ENCODE peak calls at places on chromosomes 16 and 17, in eight cellular contexts. S is neural crest cell, M is fibroblast of pulmonary artery, W is H9, U is Calu3, V is glutamatergic neuron, L is heart right ventricle, T is endothelial cell. J is an unnamed sample.

GRCh38 chr17:64632606-64633005 is 29.5 kb downstream of the SMURF2 start:
- DNase-seq in M (peak; percentile 36), W (no peak), V (no peak), U (no peak), L (no peak), S (no peak), T (no peak), J (no peak)

GRCh38 chr16:6616746-6617145 is 715.9 kb upstream of the RBFOX1 start:
- DNase-seq in U (no peak), W (no peak), L (no peak), M (no peak), S (no peak), T (no peak), V (no peak), J (no peak)

GRCh38 chr16:11743308-11744074 is 834 bp upstream of the TXNDC11 start:
- DNase-seq in U (peak; percentile 37), V (no peak), M (peak; percentile 80), S (no peak), W (no peak), L (no peak), T (peak; percentile 4), J (no peak)

GRCh38 chr17:6110592-6110991 is 40.4 kb downstream of the WSCD1 start:
- DNase-seq in S (no peak), T (no peak), V (no peak), L (no peak), M (no peak), U (no peak), W (no peak), J (no peak)

GRCh38 chr17:58330997-58331814 is 2.6 kb upstream of the TSPOAP1 start:
- DNase-seq in M (no peak), W (peak; percentile 42), U (no peak), L (no peak), S (no peak), V (no peak), T (no peak), J (no peak)

GRCh38 chr16:67431805-67432476 is 1.0 kb downstream of the HSD11B2 start:
- DNase-seq in M (no peak), L (no peak), S (no peak), V (no peak), W (peak; percentile 74), U (no peak), T (no peak), J (peak; percentile 59)

GRCh38 chr16:2910441-2910840 is 1.3 kb upstream of the FLYWCH1 start:
- DNase-seq in U (no peak), V (no peak), T (no peak), S (no peak), W (no peak), L (no peak), M (no peak), J (no peak)

GRCh38 chr16:49427771-49428170 is 54.2 kb downstream of the C16orf78 start:
- DNase-seq in S (no peak), T (no peak), W (no peak), V (no peak), L (no peak), U (no peak), M (no peak), J (no peak)

GRCh38 chr17:40551874-40552768 is 13.2 kb downstream of the CCR7 start:
- DNase-seq in U (no peak), S (no peak), M (peak; percentile 86), W (peak; percentile 24), L (no peak), T (no peak), V (no peak), J (no peak)

GRCh38 chr17:49941427-49941826 is 27.6 kb upstream of the DLX4 start:
- DNase-seq in U (no peak), V (no peak), L (no peak), S (no peak), M (no peak), W (no peak), T (no peak), J (no peak)

GRCh38 chr16:85126731-85127662 is 14.7 kb upstream of the CIBAR2 start:
- DNase-seq in M (peak; percentile 92), W (no peak), L (no peak), V (peak; percentile 67), T (no peak), S (no peak), U (peak; percentile 30), J (peak; percentile 74)

GRCh38 chr16:2190659-2191445 is 5.6 kb downstream of the CASKIN1 start:
- DNase-seq in T (no peak), M (no peak), V (no peak), W (no peak), U (no peak), L (no peak), S (no peak), J (no peak)

GRCh38 chr17:81962499-81963441 is 1.8 kb upstream of the NOTUM start:
- DNase-seq in W (no peak), V (no peak), S (no peak), L (no peak), M (no peak), U (no peak), T (no peak), J (no peak)

GRCh38 chr17:59785091-59785799 is 77.8 kb downstream of the VMP1 start:
- DNase-seq in S (no peak), T (no peak), W (no peak), V (no peak), M (no peak), U (no peak), L (no peak), J (no peak)

GRCh38 chr16:15639061-15639568 is 3.8 kb downstream of the MARF1 start:
- DNase-seq in L (no peak), V (no peak), U (no peak), T (no peak), M (no peak), W (no peak), S (no peak), J (no peak)

GRCh38 chr16:73010150-73010676 is 37.7 kb downstream of the ZFHX3 start:
- DNase-seq in L (no peak), T (no peak), U (no peak), V (peak; percentile 55), W (no peak), M (no peak), S (no peak), J (no peak)

GRCh38 chr16:68091604-68092261 is 6.6 kb downstream of the NFATC3 start:
- DNase-seq in T (no peak), L (no peak), W (no peak), S (no peak), V (no peak), U (no peak), M (peak; percentile 78), J (no peak)

GRCh38 chr17:33647976-33648375 is 354.9 kb upstream of the ASIC2 start:
- DNase-seq in V (peak; percentile 39), M (peak; percentile 30), L (no peak), U (peak; percentile 11), T (peak; percentile 16), W (peak; percentile 51), S (peak; percentile 15), J (peak; percentile 23)
- TF ChIP-seq CTCF in V (peak; percentile 63), M (peak; percentile 47), L (peak; percentile 26), U (no peak), T (peak; percentile 40), W (peak; percentile 74), S (peak; percentile 74), J (peak; percentile 59)

DNA sequence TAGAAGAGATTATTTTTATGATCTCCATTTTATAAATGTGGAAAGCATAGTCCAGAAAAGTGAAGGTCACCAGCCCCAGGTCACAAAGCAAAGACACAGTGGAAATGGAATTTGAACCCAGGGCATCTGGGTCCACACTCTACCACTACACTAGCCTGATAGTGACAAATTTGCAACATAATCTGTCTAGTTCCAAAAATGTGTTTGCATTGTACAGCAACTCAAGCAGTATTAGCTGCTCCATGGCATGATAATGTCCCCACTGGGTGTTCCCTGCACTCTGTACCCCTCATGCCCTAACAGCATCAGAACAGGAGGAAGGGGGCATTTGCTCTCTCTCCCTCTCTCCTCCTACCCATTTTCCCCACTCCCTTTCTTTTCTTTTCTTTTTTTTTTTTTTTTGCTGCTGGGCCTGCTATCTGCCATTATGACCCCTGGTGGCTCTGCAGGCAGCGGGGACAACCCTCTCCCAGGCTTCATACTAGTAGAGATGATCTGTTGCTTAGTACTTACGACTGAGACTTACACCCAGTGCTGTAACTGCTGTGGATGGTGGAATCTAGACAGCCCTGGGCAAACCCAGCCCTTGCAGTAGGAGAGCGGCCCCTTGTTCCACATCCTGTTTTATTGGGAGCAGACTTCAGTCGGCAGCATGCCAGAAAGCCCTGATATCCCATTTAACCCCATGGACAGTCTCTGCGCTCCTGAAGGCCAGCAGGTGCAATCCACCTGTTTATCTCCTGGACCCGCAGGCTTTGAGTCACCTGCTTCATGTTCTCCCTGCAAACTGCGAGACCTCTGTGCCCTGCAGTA is 306.3 kb downstream of the SOX9 start:
- DNase-seq in S (no peak), U (no peak), V (no peak), L (no peak), M (no peak), T (no peak), W (no peak), J (no peak)
- TF ChIP-seq CTCF in S (no peak), U (no peak), V (no peak), L (no peak), M (no peak), T (no peak), W (no peak), J (no peak)

DNA sequence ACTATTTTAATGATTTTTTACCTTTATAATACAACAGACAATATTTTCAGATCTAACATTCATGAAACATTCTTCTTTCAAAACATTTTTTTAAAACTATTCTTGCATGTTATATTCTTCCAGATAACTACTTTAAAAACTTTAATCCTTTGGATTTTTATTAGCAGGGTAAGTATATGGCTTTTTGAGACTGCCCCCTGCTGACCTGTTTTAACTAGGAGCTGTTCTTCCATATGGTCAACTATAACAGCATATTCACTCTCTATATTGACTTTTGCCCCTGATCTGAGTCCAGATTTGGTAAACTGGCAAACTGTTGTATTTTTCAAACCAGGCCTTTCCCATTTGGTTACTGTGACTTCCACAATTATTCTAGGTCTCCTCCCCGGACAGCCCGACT is 16.5 kb downstream of the ZNF18 start:
- DNase-seq in V (no peak), U (no peak), T (no peak), S (no peak), M (peak; percentile 26), W (no peak), L (no peak), J (no peak)
- TF ChIP-seq CTCF in V (peak; percentile 29), U (no peak), T (peak; percentile 32), S (peak; percentile 49), M (peak; percentile 46), W (peak; percentile 57), L (peak; percentile 19), J (no peak)

GRCh38 chr16:70380919-70381603 is 34.4 kb downstream of the DDX19A start:
- DNase-seq in M (peak; percentile 94), T (peak; percentile 94), V (peak; percentile 95), S (peak; percentile 91), W (peak; percentile 99), L (peak; percentile 96), U (peak; percentile 98), J (peak; percentile 94)
- TF ChIP-seq CTCF in M (peak; percentile 16), T (no peak), V (no peak), S (peak; percentile 54), W (peak; percentile 46), L (peak; percentile 58), U (peak; percentile 50), J (no peak)

GRCh38 chr17:19507673-19508326 is 25.9 kb upstream of the SLC47A1 start:
- DNase-seq in M (peak; percentile 94), L (peak; percentile 80), S (peak; percentile 91), T (peak; percentile 89), V (peak; percentile 89), W (peak; percentile 93), U (peak; percentile 74), J (peak; percentile 91)
- TF ChIP-seq CTCF in M (no peak), L (no peak), S (no peak), T (no peak), V (no peak), W (no peak), U (no peak), J (no peak)

GRCh38 chr17:74646231-74646630 is 22.7 kb upstream of the CD300E start:
- DNase-seq in V (no peak), M (peak; percentile 10), S (no peak), L (no peak), U (no peak), W (no peak), T (no peak), J (no peak)
- TF ChIP-seq CTCF in V (peak; percentile 17), M (peak; percentile 28), S (peak; percentile 25), L (no peak), U (peak; percentile 17), W (peak; percentile 61), T (no peak), J (no peak)

J was measured in nephron progenitor cell.